ENCODE peak calls at places on chromosomes 6 and 20, in four cellular contexts. One of them, this sample, is unnamed.
A peak's percentile ranks its signal among the peaks of the same experiment; 100 is the strongest.

GRCh38 chr6:130026859-130027258 is 8.5 kb downstream of the L3MBTL3 start:
- DNase-seq in A549: no peak
- DNase-seq in ovary: no peak
- DNase-seq in tibial nerve: no peak
- DNase-seq in this sample: no peak

GRCh38 chr6:4305056-4305455 is 169.7 kb upstream of the ECI2 start:
- DNase-seq in ovary: no peak
- DNase-seq in tibial nerve: no peak
- DNase-seq in A549: no peak
- DNase-seq in this sample: no peak

GRCh38 chr6:149233056-149233715 is 84.3 kb upstream of the TAB2 start:
- DNase-seq in A549: peak; percentile 72
- DNase-seq in ovary: no peak
- DNase-seq in tibial nerve: no peak
- DNase-seq in this sample: no peak

GRCh38 chr20:50488236-50488806 is 21.9 kb upstream of the PTPN1 start:
- DNase-seq in ovary: no peak
- DNase-seq in tibial nerve: no peak
- DNase-seq in A549: no peak
- DNase-seq in this sample: no peak

GRCh38 chr6:125859691-125860210 is 69.0 kb downstream of the NCOA7 start:
- DNase-seq in ovary: no peak
- DNase-seq in A549: no peak
- DNase-seq in tibial nerve: no peak
- DNase-seq in this sample: no peak

GRCh38 chr20:61601361-61601760 is 349.3 kb downstream of the CDH4 start:
- DNase-seq in tibial nerve: no peak
- DNase-seq in ovary: no peak
- DNase-seq in A549: no peak
- DNase-seq in this sample: no peak

GRCh38 chr20:54085425-54085824 is 15.0 kb upstream of the BCAS1 start:
- DNase-seq in tibial nerve: no peak
- DNase-seq in ovary: no peak
- DNase-seq in A549: no peak
- DNase-seq in this sample: no peak

GRCh38 chr6:116799945-116800344 is 28.9 kb downstream of the GPRC6A start:
- DNase-seq in A549: no peak
- DNase-seq in ovary: no peak
- DNase-seq in tibial nerve: no peak
- DNase-seq in this sample: no peak

GRCh38 chr6:123360359-123360758 is 276.4 kb downstream of the TRDN start:
- DNase-seq in tibial nerve: no peak
- DNase-seq in ovary: no peak
- DNase-seq in A549: no peak
- DNase-seq in this sample: no peak

GRCh38 chr6:9398794-9399373 is 963.5 kb upstream of the SLC35B3 start:
- DNase-seq in ovary: no peak
- DNase-seq in tibial nerve: no peak
- DNase-seq in A549: no peak
- DNase-seq in this sample: no peak

GRCh38 chr20:3795511-3796468 is at the start of gene CDC25B:
- DNase-seq in tibial nerve: peak; percentile 96
- DNase-seq in A549: peak; percentile 96
- DNase-seq in ovary: peak; percentile 95
- DNase-seq in this sample: peak; percentile 95

GRCh38 chr6:128482642-128483041 is 37.8 kb downstream of the PTPRK start:
- DNase-seq in ovary: no peak
- DNase-seq in tibial nerve: no peak
- DNase-seq in A549: no peak
- DNase-seq in this sample: no peak

GRCh38 chr20:41340327-41341055 is at the start of gene LPIN3:
- DNase-seq in A549: peak; percentile 91
- DNase-seq in ovary: peak; percentile 91
- DNase-seq in tibial nerve: peak; percentile 89
- DNase-seq in this sample: peak; percentile 91
- TF ChIP-seq POLR2A in A549: peak; percentile 81
- TF ChIP-seq POLR2A in ovary: peak; percentile 2
- TF ChIP-seq POLR2A in tibial nerve: peak; percentile 10
- TF ChIP-seq POLR2A in this sample: peak; percentile 52

DNA sequence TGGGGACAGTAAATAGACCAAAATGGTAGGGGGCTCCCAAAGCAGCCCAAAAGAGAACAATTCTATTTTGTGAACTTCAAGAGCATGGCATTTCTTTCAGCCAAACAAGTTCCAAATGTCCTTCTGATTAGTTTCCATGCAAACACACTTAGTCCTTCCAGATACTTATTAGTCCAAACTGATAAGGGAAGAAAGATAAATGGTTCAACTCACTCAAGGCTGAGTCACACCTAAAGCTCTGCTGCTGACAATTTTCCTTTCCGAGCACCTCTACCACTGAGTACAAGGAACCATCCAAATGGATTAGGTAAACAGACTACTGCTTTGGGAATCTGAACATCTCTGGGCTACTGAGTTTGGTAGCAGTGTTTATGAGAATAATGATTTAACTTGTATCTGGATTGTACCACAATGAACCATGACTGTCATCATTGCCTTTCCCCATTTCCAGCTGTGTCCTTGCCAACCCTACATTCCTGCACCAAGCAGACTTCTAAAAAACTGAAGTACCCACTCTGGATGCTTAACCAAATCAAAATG is 71.2 kb downstream of the TNFRSF21 start:
- DNase-seq in ovary: no peak
- DNase-seq in A549: no peak
- DNase-seq in tibial nerve: no peak
- DNase-seq in this sample: no peak
- H3K4me1 ChIP-seq in ovary: peaks cover 3% of the 10 kb centered on the region
- H3K4me1 ChIP-seq in A549: peaks cover 34% of the 10 kb centered on the region
- H3K4me1 ChIP-seq in tibial nerve: no peaks in the 10 kb centered on the region
- H3K4me1 ChIP-seq in this sample: no peaks in the 10 kb centered on the region

DNA sequence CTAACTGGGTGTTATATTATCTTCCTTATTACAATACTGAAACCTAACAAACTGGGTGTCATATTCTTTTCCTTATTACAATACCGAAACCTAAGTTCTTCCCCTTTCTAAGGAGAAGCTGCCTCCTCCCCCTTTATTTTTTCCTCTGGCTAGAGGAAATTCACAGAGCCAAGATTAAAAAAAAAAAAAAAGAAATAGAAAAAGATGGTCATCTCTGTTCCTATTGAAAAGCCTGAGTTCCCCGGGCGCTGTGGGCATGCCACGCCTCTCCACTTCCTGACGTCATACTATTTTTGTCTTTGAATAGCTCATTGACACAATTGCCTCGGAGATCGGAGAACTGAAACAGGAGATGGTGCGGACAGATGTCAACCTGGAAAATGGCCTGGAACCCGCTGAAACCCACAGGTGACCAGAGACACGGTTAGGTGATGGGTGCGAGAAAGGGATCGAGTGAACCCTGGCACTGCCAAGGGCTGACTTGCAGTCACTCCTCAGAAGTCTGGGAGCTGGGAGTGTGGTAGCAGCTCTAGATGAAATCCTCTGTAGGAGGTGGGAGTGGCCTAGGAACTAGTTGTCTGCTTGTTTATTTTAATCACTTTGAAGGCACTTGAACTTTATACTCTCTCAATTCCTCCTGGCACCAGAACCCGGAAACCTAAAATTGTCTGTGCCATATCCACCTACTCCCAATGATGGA is 82.2 kb upstream of the NAA20 start:
- DNase-seq in A549: peak; percentile 74
- DNase-seq in ovary: peak; percentile 34
- DNase-seq in tibial nerve: peak; percentile 63
- DNase-seq in this sample: peak; percentile 64
- TF ChIP-seq POLR2A in A549: no peak
- TF ChIP-seq POLR2A in ovary: no peak
- TF ChIP-seq POLR2A in tibial nerve: no peak
- TF ChIP-seq POLR2A in this sample: no peak

GRCh38 chr20:63842258-63842657 is 11.2 kb upstream of the ZBTB46 start:
- DNase-seq in A549: no peak
- DNase-seq in tibial nerve: no peak
- DNase-seq in ovary: no peak
- DNase-seq in this sample: no peak

GRCh38 chr20:63844384-63845025 is 13.4 kb upstream of the ZBTB46 start:
- DNase-seq in tibial nerve: no peak
- DNase-seq in ovary: no peak
- DNase-seq in A549: no peak
- DNase-seq in this sample: no peak

GRCh38 chr20:63846128-63846771 is 15.0 kb upstream of the ABHD16B start:
- DNase-seq in A549: no peak
- DNase-seq in ovary: peak; percentile 79
- DNase-seq in tibial nerve: no peak
- DNase-seq in this sample: no peak

GRCh38 chr20:63843222-63843621 is 12.2 kb upstream of the ZBTB46 start:
- DNase-seq in A549: no peak
- DNase-seq in ovary: no peak
- DNase-seq in tibial nerve: no peak
- DNase-seq in this sample: no peak

GRCh38 chr20:63843778-63844177 is 12.7 kb upstream of the ZBTB46 start:
- DNase-seq in ovary: no peak
- DNase-seq in A549: no peak
- DNase-seq in tibial nerve: no peak
- DNase-seq in this sample: no peak
- H3K4me1 ChIP-seq in ovary: peaks cover 24% of the 10 kb centered on the region
- H3K4me1 ChIP-seq in A549: peaks cover 17% of the 10 kb centered on the region
- H3K4me1 ChIP-seq in tibial nerve: no peaks in the 10 kb centered on the region
- H3K4me1 ChIP-seq in this sample: peaks cover 6% of the 10 kb centered on the region

GRCh38 chr6:52576392-52577021 is 353 bp downstream of the TRAM2 start:
- DNase-seq in tibial nerve: peak; percentile 50
- DNase-seq in ovary: peak; percentile 69
- DNase-seq in A549: peak; percentile 84
- DNase-seq in this sample: peak; percentile 70
- TF ChIP-seq POLR2A in tibial nerve: peak; percentile 41
- TF ChIP-seq POLR2A in ovary: peak; percentile 52
- TF ChIP-seq POLR2A in A549: peak; percentile 47
- TF ChIP-seq POLR2A in this sample: peak; percentile 70